ENCODE peak calls at places on chromosome 10, in ten cellular contexts. X, G, F, V, W, S, E, D, C and J are unnamed samples.

GRCh38 chr10:110509560-110509959 is 11.9 kb downstream of the DUSP5 start:
- DNase-seq in X (no peak), G (no peak), F (no peak), V (no peak), W (no peak), S (peak), E (no peak), D (no peak), C (no peak), J (no peak)

GRCh38 chr10:92470026-92470425 is 103.9 kb downstream of the IDE start:
- DNase-seq in X (no peak), G (no peak), F (no peak), V (no peak), W (no peak), S (no peak), E (no peak), D (no peak), C (no peak), J (no peak)

GRCh38 chr10:71814923-71815411 is 36.1 kb downstream of the PSAP start:
- DNase-seq in X (no peak), G (no peak), F (no peak), V (no peak), W (no peak), S (no peak), E (no peak), D (no peak), C (no peak), J (no peak)

GRCh38 chr10:21634599-21635365 is 100.8 kb downstream of the MLLT10 start:
- DNase-seq in X (no peak), G (no peak), F (peak), V (no peak), W (no peak), S (peak), E (no peak), D (peak), C (no peak), J (no peak)

GRCh38 chr10:122221958-122222357 is 49.1 kb upstream of the BTBD16 start:
- DNase-seq in X (no peak), G (no peak), F (no peak), V (no peak), W (no peak), S (no peak), E (no peak), D (no peak), C (no peak), J (no peak)

GRCh38 chr10:722281-723060 is 33.0 kb upstream of the DIP2C start:
- DNase-seq in X (no peak), G (no peak), F (no peak), V (no peak), W (no peak), S (no peak), E (no peak), D (no peak), C (no peak), J (no peak)

GRCh38 chr10:72223743-72224101 is 7.6 kb upstream of the ASCC1 start:
- DNase-seq in X (no peak), G (no peak), F (peak), V (peak), W (no peak), S (peak), E (no peak), D (peak), C (no peak), J (no peak)

GRCh38 chr10:120431356-120431755 is 25.7 kb upstream of the PLPP4 start:
- DNase-seq in X (no peak), G (no peak), F (no peak), V (no peak), W (no peak), S (no peak), E (no peak), D (no peak), C (no peak), J (no peak)

GRCh38 chr10:7915923-7916322 is 97.6 kb downstream of the TAF3 start:
- DNase-seq in X (no peak), G (no peak), F (peak), V (no peak), W (no peak), S (peak), E (no peak), D (peak), C (no peak), J (peak)

GRCh38 chr10:20858292-20859124 is 38.6 kb downstream of the NEBL start:
- DNase-seq in X (no peak), G (no peak), F (peak), V (no peak), W (peak), S (peak), E (no peak), D (peak), C (no peak), J (peak)

GRCh38 chr10:42950606-42951485 is 126.0 kb upstream of the RET start:
- DNase-seq in X (no peak), G (no peak), F (no peak), V (peak), W (no peak), S (no peak), E (no peak), D (no peak), C (no peak), J (no peak)

GRCh38 chr10:48655426-48656240 is 29.0 kb upstream of the WDFY4 start:
- DNase-seq in X (peak), G (no peak), F (peak), V (peak), W (no peak), S (peak), E (peak), D (peak), C (peak), J (peak)

GRCh38 chr10:119575506-119575905 is 21.3 kb downstream of the TIAL1 start:
- DNase-seq in X (no peak), G (no peak), F (peak), V (no peak), W (no peak), S (peak), E (no peak), D (peak), C (no peak), J (no peak)

GRCh38 chr10:121551210-121551609 is 47.0 kb downstream of the FGFR2 start:
- DNase-seq in X (no peak), G (no peak), F (no peak), V (no peak), W (no peak), S (no peak), E (no peak), D (no peak), C (no peak), J (no peak)

GRCh38 chr10:21195149-21195731 is 298.1 kb upstream of the NEBL start:
- DNase-seq in X (no peak), G (no peak), F (no peak), V (no peak), W (no peak), S (peak), E (no peak), D (no peak), C (no peak), J (no peak)

DNA sequence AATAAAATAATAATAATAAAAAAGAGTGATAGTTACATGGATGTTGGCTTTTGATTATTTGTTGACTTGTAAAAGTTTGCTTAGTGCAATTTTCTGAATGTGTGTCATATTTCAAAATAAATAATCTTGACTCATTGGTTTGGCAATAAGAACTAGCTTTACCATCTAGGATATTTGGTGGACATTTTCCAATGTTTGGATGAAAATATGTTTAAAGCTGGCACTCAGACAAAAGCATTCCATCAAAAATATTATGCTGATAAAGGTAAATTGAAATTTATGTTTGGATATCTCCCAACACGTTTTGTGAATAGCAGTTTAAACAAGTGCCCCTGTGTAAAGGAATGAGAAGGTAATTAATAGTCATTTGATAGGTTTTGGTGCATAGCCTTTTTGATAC is 62.5 kb upstream of the KCNMA1 start:
- DNase-seq in X (no peak), G (no peak), F (peak), V (no peak), W (no peak), S (peak), E (no peak), D (no peak), C (no peak), J (no peak)
- TF ChIP-seq CTCF in X (no peak), G (no peak), F (no peak), V (no peak), W (no peak), S (no peak), E (no peak), D (no peak), C (no peak), J (no peak)

DNA sequence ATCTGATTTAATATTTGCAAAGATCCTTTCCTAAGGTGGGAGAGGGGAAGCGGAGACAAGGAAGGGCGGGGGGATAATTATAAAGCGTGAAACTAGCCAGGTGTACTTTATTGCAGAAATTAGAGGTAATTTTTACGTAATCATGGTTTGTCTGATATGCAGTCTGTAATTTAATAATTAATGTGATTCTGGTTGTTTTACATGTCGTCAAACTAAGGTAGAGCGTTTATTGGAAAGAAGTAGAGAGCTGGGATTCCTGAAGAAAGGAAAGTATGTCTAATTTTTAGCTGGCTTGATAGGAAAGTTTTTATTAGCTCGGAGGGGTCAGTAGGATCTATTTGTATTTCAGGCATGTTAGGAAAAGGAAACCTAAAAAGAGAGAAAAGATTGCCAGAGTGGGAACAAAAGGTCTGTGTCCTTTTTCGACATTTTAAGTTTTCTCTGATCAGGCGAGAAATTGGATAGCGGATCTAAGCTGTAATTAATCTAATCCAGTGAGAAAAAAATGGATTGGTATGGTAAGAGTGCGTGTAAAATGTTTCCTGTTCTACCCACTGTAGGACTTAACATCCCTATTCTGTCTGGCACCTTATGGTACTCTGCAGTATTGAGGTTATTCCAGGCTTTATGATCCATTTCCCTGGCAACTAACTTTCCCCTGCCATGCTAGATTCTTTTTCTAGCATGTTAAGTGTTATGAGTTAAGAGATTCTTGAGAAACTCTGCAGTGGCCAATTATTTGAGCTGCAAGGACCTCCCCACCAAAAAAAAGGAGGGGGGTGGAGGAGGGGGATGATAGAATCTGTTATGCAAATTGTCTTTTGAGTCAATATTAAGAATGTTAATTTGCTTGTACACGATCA is 1.4 kb downstream of the CELF2 start:
- DNase-seq in X (no peak), G (no peak), F (no peak), V (no peak), W (no peak), S (no peak), E (no peak), D (no peak), C (no peak), J (no peak)
- H3K4me3 ChIP-seq in X (peak), G (peak), F (peak), V (peak), W (no peak), S (peak), E (peak), D (peak), C (peak), J (no peak)

DNA sequence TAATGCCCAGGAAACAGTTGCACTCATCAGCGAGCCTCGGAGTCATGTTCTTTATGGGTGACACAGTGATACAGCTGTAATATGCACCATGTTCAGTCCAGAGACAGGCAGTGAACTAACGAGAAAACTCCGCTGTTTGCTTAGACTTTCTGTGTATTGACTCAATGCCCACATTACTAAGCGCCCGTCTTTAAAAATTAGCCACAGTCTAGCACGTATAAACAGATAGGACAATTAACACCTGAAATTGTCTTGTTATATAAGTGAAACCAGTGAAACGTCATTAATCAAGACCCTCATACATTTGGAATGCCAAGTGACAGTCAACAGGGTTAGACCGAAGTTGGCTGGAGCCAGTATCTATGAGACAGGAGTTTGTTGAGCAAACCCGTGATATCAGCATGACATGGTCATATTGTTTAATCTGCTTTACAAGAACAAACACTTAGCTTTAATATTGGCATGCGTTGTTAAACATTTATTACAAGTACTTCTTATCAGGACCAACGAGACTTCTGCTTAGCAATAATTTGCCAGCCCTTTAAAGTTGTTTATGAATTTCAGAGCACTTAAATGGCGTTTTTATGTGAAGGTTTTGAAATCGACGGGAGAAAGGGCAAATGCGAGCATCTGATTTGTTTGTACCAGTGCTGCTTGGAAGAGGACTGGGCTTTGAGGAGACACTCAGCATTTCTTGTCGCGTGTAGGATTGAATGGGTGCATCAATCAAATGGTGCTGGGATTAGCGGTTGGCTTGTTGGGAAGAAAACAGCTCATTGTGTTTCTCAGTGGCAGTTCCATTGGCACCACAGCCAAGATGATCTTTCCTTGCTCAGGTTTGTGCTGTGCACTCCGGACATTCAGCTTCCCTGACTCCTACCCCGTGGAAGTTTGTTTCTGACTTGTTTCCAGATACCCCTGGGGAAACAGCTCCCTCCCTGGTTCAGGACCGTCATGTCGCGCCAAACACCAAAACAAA is 56.3 kb downstream of the CAMK1D start:
- DNase-seq in X (no peak), G (no peak), F (no peak), V (peak), W (no peak), S (no peak), E (no peak), D (peak), C (no peak), J (peak)
- TF ChIP-seq CTCF in X (no peak), G (no peak), F (no peak), V (no peak), W (no peak), S (no peak), E (no peak), D (no peak), C (no peak), J (no peak)

GRCh38 chr10:16436758-16437539 is at the start of gene PTER:
- DNase-seq in X (peak), G (no peak), F (peak), V (peak), W (peak), S (peak), E (peak), D (peak), C (peak), J (peak)

GRCh38 chr10:16440396-16441105 is 3.7 kb downstream of the PTER start:
- DNase-seq in X (no peak), G (no peak), F (no peak), V (no peak), W (no peak), S (peak), E (no peak), D (no peak), C (no peak), J (peak)

GRCh38 chr10:16439294-16439693 is 2.5 kb downstream of the PTER start:
- DNase-seq in X (no peak), G (no peak), F (peak), V (no peak), W (no peak), S (peak), E (no peak), D (no peak), C (no peak), J (peak)

GRCh38 chr10:16437540-16437894 is 707 bp downstream of the PTER start:
- DNase-seq in X (no peak), G (no peak), F (no peak), V (no peak), W (peak), S (no peak), E (no peak), D (no peak), C (no peak), J (peak)

GRCh38 chr10:16436367-16436757 is 448 bp upstream of the PTER start:
- DNase-seq in X (peak), G (no peak), F (no peak), V (no peak), W (no peak), S (no peak), E (no peak), D (no peak), C (no peak), J (peak)
- H3K4me3 ChIP-seq in X (peak), G (no peak), F (peak), V (peak), W (peak), S (peak), E (peak), D (peak), C (peak), J (peak)

DNA sequence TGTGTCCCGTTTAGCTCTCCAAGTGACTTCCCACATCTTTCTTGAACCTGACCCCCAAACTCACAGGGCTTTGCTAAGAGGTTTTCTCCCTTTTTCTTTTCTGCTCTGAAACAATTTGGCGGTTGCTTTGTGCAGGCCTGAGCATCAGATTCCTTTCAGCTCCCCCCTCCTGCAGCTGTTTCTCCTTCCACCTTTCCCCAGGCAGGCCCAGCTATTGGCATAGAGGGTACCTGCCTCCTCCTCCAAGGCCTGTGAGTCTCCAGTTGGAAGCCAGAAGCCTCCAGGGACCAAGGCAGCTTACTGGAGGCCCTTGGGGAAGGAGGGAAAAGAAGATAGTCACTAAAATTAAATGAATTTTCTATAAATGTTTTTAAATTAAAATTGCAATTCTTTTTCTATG is 7.7 kb downstream of the VAX1 start:
- DNase-seq in X (no peak), G (no peak), F (no peak), V (no peak), W (no peak), S (no peak), E (no peak), D (no peak), C (no peak), J (no peak)
- TF ChIP-seq CTCF in X (no peak), G (no peak), F (no peak), V (no peak), W (no peak), S (no peak), E (no peak), D (no peak), C (no peak), J (no peak)

DNA sequence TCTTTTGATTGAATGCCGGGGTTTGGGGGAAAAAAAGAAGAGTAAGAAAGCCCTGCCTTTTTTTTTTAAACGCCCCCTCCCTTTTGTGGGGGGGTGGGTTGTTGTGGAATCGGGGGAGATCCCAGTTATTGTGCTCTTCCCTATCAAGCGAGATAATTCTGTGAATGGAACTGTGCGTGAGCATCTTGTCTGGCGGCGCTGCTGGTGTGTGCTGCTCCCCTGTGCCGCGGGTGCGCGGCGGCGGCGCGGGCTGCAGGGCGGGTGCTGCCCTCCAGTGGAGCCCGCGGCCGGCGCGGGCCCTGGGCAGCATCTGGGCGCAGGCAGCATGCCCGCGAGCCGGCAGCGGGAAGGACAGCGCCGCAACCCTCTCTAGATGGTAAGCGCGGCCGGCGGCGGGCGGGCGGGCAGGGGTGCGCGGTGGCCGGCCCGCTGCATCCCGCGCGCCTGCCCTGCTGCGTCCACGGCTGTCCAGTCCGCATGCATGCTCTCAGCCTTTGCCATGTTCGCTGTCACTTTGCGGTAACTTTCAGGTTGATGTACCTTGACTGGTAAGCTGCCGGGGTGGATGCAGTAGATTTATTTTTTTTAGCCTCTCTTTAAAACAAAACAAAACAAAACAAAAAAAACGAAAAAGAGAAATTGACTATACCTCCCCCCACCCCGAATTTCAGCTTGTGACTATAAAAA is 176.6 kb downstream of the TCF7L2 start:
- DNase-seq in X (peak), G (peak), F (peak), V (no peak), W (peak), S (peak), E (peak), D (peak), C (peak), J (peak)
- H3K4me3 ChIP-seq in X (peak), G (peak), F (peak), V (peak), W (no peak), S (peak), E (peak), D (peak), C (peak), J (peak)

GRCh38 chr10:126849646-126850045 is 55.6 kb upstream of the DOCK1 start:
- DNase-seq in X (no peak), G (no peak), F (no peak), V (peak), W (no peak), S (no peak), E (no peak), D (no peak), C (no peak), J (no peak)

GRCh38 chr10:126844406-126844805 is 60.8 kb upstream of the DOCK1 start:
- DNase-seq in X (no peak), G (no peak), F (no peak), V (no peak), W (no peak), S (peak), E (no peak), D (no peak), C (no peak), J (no peak)

GRCh38 chr10:126846469-126846868 is 58.8 kb upstream of the DOCK1 start:
- DNase-seq in X (no peak), G (no peak), F (no peak), V (no peak), W (no peak), S (no peak), E (no peak), D (no peak), C (no peak), J (no peak)

GRCh38 chr10:126847666-126848065 is 57.6 kb upstream of the DOCK1 start:
- DNase-seq in X (no peak), G (no peak), F (no peak), V (no peak), W (no peak), S (no peak), E (no peak), D (no peak), C (no peak), J (no peak)

DNA sequence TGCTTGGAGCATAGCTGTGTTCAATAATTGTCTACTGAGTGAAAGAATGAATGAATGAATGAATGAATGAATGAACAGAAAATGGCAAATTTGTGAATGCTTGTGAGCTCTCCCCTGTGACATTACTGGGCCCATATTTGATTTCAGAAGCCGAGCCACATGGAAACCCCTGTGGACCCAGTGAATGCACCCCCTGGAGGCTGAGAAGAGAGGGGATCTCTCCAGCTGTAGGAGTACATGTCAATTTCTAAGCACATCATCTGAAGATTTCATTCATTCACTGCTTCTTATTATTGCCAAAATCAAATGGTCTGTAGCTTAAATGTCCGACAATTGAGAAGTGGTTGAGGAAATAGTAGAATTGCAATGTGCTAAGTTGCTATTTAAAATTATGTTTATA is 58.3 kb upstream of the DOCK1 start:
- DNase-seq in X (no peak), G (no peak), F (no peak), V (no peak), W (no peak), S (no peak), E (no peak), D (no peak), C (no peak), J (no peak)
- TF ChIP-seq CTCF in X (no peak), G (no peak), F (no peak), V (no peak), W (no peak), S (peak), E (no peak), D (no peak), C (no peak), J (peak)